ENCODE peak calls at places on chromosomes 4 and X, in ten cellular contexts. Q, N, C, W, E, U, I, V, B and D are unnamed samples.

GRCh38 chrX:71636438-71637252 is 18.3 kb upstream of the CXCR3 start:
- DNase-seq in Q (no peak), N (no peak), C (no peak), W (no peak), E (no peak), U (peak), I (no peak), V (no peak), B (no peak), D (no peak)

GRCh38 chr4:124330045-124330444 is 382.5 kb downstream of the ANKRD50 start:
- DNase-seq in Q (no peak), N (no peak), C (no peak), W (no peak), E (no peak), U (no peak), I (no peak), V (no peak), B (no peak), D (no peak)

GRCh38 chr4:157389751-157390150 is 169.2 kb downstream of the GRIA2 start:
- DNase-seq in Q (no peak), N (no peak), C (no peak), W (no peak), E (no peak), U (no peak), I (no peak), V (no peak), B (no peak), D (no peak)

GRCh38 chrX:13167444-13168207 is 123.2 kb upstream of the FAM9C start:
- DNase-seq in Q (peak), N (peak), C (no peak), W (no peak), E (no peak), U (no peak), I (peak), V (no peak), B (peak), D (no peak)

GRCh38 chrX:69297521-69297920 is 132.3 kb upstream of the PJA1 start:
- DNase-seq in Q (no peak), N (no peak), C (no peak), W (no peak), E (no peak), U (no peak), I (no peak), V (no peak), B (no peak), D (no peak)

GRCh38 chr4:18844726-18845125 is 823.2 kb upstream of the LCORL start:
- DNase-seq in Q (no peak), N (no peak), C (no peak), W (no peak), E (no peak), U (peak), I (no peak), V (no peak), B (no peak), D (no peak)

GRCh38 chrX:154486052-154486395 is 391 bp downstream of the UBL4A start:
- DNase-seq in Q (no peak), N (peak), C (peak), W (peak), E (no peak), U (no peak), I (peak), V (no peak), B (peak), D (no peak)

GRCh38 chrX:46796574-46797191 is 37.8 kb upstream of the SLC9A7 start:
- DNase-seq in Q (peak), N (peak), C (peak), W (peak), E (no peak), U (peak), I (peak), V (peak), B (peak), D (peak)

GRCh38 chr4:6198278-6198677 is 2.1 kb downstream of the JAKMIP1 start:
- DNase-seq in Q (peak), N (no peak), C (no peak), W (no peak), E (no peak), U (no peak), I (no peak), V (no peak), B (no peak), D (no peak)

GRCh38 chrX:111322231-111322855 is 52.1 kb upstream of the CAPN6 start:
- DNase-seq in Q (no peak), N (no peak), C (no peak), W (no peak), E (no peak), U (no peak), I (no peak), V (no peak), B (no peak), D (no peak)

GRCh38 chrX:146346102-146346501 is 463.5 kb upstream of the CXorf51B start:
- DNase-seq in Q (no peak), N (no peak), C (no peak), W (no peak), E (no peak), U (no peak), I (no peak), V (no peak), B (no peak), D (no peak)

GRCh38 chrX:100408643-100409315 is 1.3 kb downstream of the PCDH19 start:
- DNase-seq in Q (no peak), N (peak), C (no peak), W (no peak), E (no peak), U (no peak), I (no peak), V (no peak), B (peak), D (no peak)

GRCh38 chr4:100278567-100278966 is 88.3 kb upstream of the DDIT4L start:
- DNase-seq in Q (no peak), N (no peak), C (no peak), W (no peak), E (no peak), U (no peak), I (no peak), V (no peak), B (no peak), D (no peak)

GRCh38 chrX:123860983-123861382 is 1.1 kb downstream of the XIAP start:
- DNase-seq in Q (no peak), N (no peak), C (no peak), W (no peak), E (no peak), U (peak), I (no peak), V (no peak), B (peak), D (no peak)

GRCh38 chr4:62709618-62710252 is 1509.6 kb downstream of the ADGRL3 start:
- DNase-seq in Q (no peak), N (peak), C (no peak), W (no peak), E (no peak), U (peak), I (no peak), V (no peak), B (peak), D (no peak)

GRCh38 chrX:70042399-70043371 is 7.1 kb downstream of the AWAT2 start:
- DNase-seq in Q (no peak), N (no peak), C (no peak), W (peak), E (no peak), U (peak), I (no peak), V (no peak), B (no peak), D (no peak)

GRCh38 chrX:12137982-12138365 is 299 bp upstream of the FRMPD4 start:
- DNase-seq in Q (no peak), N (no peak), C (no peak), W (no peak), E (no peak), U (peak), I (no peak), V (no peak), B (no peak), D (no peak)

GRCh38 chrX:84873176-84873575 is 130.5 kb upstream of the APOOL start:
- DNase-seq in Q (no peak), N (no peak), C (no peak), W (no peak), E (no peak), U (no peak), I (no peak), V (no peak), B (no peak), D (no peak)

GRCh38 chr4:125828316-125828715 is 513.6 kb downstream of the FAT4 start:
- DNase-seq in Q (no peak), N (no peak), C (no peak), W (no peak), E (no peak), U (no peak), I (no peak), V (no peak), B (no peak), D (no peak)

DNA sequence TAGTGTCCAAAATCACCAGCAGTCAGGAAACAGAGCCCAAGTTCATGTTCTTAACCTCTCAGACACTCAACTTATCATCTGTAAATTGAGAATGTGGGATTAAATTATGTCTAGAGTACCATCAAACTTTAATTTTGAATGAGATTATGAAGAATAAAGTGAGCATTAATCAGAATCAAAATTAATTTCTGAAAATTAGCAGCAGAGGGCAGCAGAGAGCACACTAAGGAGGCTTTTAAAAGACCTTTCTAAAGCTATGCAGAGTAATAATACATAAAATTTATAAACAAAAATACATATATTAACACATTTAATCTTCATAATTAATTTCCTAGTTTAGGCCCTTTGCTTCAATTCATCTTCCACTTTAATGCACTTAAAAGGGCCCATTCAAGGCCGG is 7.1 kb downstream of the TASL start:
- DNase-seq in Q (no peak), N (peak), C (no peak), W (no peak), E (no peak), U (peak), I (no peak), V (no peak), B (peak), D (no peak)
- TF ChIP-seq CTCF in Q (peak), N (peak), C (peak), W (no peak), E (peak), U (peak), I (peak), V (peak), B (peak), D (no peak)

GRCh38 chrX:129235903-129236302 is 287.4 kb downstream of the SMARCA1 start:
- DNase-seq in Q (no peak), N (no peak), C (no peak), W (no peak), E (no peak), U (no peak), I (no peak), V (no peak), B (no peak), D (no peak)
- TF ChIP-seq CTCF in Q (no peak), N (peak), C (no peak), W (no peak), E (no peak), U (no peak), I (no peak), V (no peak), B (no peak), D (no peak)

GRCh38 chr4:98447648-98448047 is 186.5 kb downstream of the RAP1GDS1 start:
- DNase-seq in Q (no peak), N (no peak), C (no peak), W (no peak), E (no peak), U (no peak), I (no peak), V (peak), B (no peak), D (no peak)
- TF ChIP-seq CTCF in Q (no peak), N (no peak), C (no peak), W (no peak), E (no peak), U (no peak), I (no peak), V (no peak), B (no peak), D (no peak)

DNA sequence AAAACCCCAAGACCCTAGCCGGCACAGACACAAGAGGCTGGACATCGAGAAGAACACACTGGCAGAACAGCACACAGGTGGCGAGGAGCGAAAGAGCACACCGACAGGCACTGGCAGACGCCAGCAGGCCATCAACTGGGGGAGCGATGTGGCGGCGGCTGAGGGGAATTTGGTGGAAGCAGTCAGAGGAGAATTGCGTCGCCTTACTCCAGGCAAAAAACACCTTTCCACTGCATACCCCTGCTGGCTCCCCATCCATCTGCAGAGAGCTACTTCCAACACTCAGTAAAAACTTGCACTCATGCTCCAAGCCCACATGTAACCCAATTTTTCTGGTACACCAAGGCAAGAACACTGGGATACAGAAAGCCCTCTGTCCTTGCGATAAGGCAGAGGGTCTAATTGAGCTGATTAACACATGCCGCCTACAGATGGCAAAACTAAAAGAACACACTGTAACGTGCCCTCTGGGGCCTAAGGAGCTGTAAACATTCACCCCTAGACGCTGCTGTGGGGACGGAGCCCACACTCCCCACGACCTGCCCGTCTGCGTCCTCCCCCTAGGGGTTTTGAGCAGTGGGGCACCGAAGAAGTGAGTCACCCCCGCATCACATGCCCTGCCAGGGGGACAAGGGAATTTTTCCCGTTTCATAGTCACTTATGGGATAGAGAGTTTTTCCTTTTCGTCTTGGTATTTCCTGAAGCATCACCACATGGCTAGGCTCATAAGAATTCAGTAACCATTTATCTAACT is 262.3 kb downstream of the KCTD8 start:
- DNase-seq in Q (no peak), N (no peak), C (no peak), W (no peak), E (no peak), U (no peak), I (no peak), V (no peak), B (no peak), D (no peak)
- TF ChIP-seq CTCF in Q (no peak), N (no peak), C (no peak), W (no peak), E (no peak), U (peak), I (no peak), V (no peak), B (no peak), D (no peak)